ENCODE peak calls at places on chromosome 9, in nine cellular contexts. One of them, this sample, is unnamed.

GRCh38 chr9:2745560-2746380 is 28.5 kb downstream of the KCNV2 start:
- DNase-seq in HCT116: no peak
- DNase-seq in GM23338: no peak
- DNase-seq in K562: no peak
- DNase-seq in A549: no peak
- DNase-seq in HepG2: no peak
- DNase-seq in SK-N-SH: peak
- DNase-seq in Panc1: no peak
- DNase-seq in HL-60: no peak
- DNase-seq in this sample: no peak

GRCh38 chr9:86599565-86599964 is 245.4 kb upstream of the TUT7 start:
- DNase-seq in HCT116: no peak
- DNase-seq in GM23338: no peak
- DNase-seq in K562: no peak
- DNase-seq in A549: no peak
- DNase-seq in HepG2: no peak
- DNase-seq in SK-N-SH: no peak
- DNase-seq in Panc1: no peak
- DNase-seq in HL-60: no peak
- DNase-seq in this sample: no peak

GRCh38 chr9:137194909-137195308 is 5.6 kb downstream of the TPRN start:
- DNase-seq in HCT116: no peak
- DNase-seq in GM23338: no peak
- DNase-seq in K562: no peak
- DNase-seq in A549: no peak
- DNase-seq in HepG2: no peak
- DNase-seq in SK-N-SH: no peak
- DNase-seq in Panc1: no peak
- DNase-seq in HL-60: no peak
- DNase-seq in this sample: no peak

GRCh38 chr9:128022886-128023285 is 42.1 kb upstream of the EEIG1 start:
- DNase-seq in HCT116: no peak
- DNase-seq in GM23338: no peak
- DNase-seq in K562: no peak
- DNase-seq in A549: no peak
- DNase-seq in HepG2: no peak
- DNase-seq in SK-N-SH: peak
- DNase-seq in Panc1: no peak
- DNase-seq in HL-60: no peak
- DNase-seq in this sample: no peak

GRCh38 chr9:81626511-81626910 is 62.8 kb downstream of the TLE1 start:
- DNase-seq in HCT116: peak
- DNase-seq in GM23338: no peak
- DNase-seq in K562: no peak
- DNase-seq in A549: no peak
- DNase-seq in HepG2: peak
- DNase-seq in SK-N-SH: no peak
- DNase-seq in Panc1: peak
- DNase-seq in HL-60: no peak
- DNase-seq in this sample: no peak

GRCh38 chr9:99682870-99683269 is 138.8 kb upstream of the NR4A3 start:
- DNase-seq in HCT116: no peak
- DNase-seq in GM23338: no peak
- DNase-seq in K562: no peak
- DNase-seq in A549: no peak
- DNase-seq in HepG2: no peak
- DNase-seq in SK-N-SH: no peak
- DNase-seq in Panc1: no peak
- DNase-seq in HL-60: peak
- DNase-seq in this sample: no peak

GRCh38 chr9:15249042-15249818 is 57.8 kb downstream of the TTC39B start:
- DNase-seq in HCT116: no peak
- DNase-seq in GM23338: peak
- DNase-seq in K562: no peak
- DNase-seq in A549: no peak
- DNase-seq in HepG2: no peak
- DNase-seq in SK-N-SH: no peak
- DNase-seq in Panc1: no peak
- DNase-seq in HL-60: no peak
- DNase-seq in this sample: no peak

GRCh38 chr9:16152276-16153065 is 599.6 kb downstream of the CCDC171 start:
- DNase-seq in HCT116: no peak
- DNase-seq in GM23338: no peak
- DNase-seq in K562: no peak
- DNase-seq in A549: no peak
- DNase-seq in HepG2: no peak
- DNase-seq in SK-N-SH: no peak
- DNase-seq in Panc1: no peak
- DNase-seq in HL-60: no peak
- DNase-seq in this sample: no peak

GRCh38 chr9:112029921-112030444 is 133.4 kb downstream of the UGCG start:
- DNase-seq in HCT116: no peak
- DNase-seq in GM23338: peak
- DNase-seq in K562: no peak
- DNase-seq in A549: peak
- DNase-seq in HepG2: peak
- DNase-seq in SK-N-SH: no peak
- DNase-seq in Panc1: peak
- DNase-seq in HL-60: no peak
- DNase-seq in this sample: no peak

GRCh38 chr9:96376926-96377874 is 6.3 kb downstream of the SLC35D2 start:
- DNase-seq in HCT116: no peak
- DNase-seq in GM23338: no peak
- DNase-seq in K562: no peak
- DNase-seq in A549: no peak
- DNase-seq in HepG2: peak
- DNase-seq in SK-N-SH: no peak
- DNase-seq in Panc1: no peak
- DNase-seq in HL-60: no peak
- DNase-seq in this sample: no peak

GRCh38 chr9:132182609-132183073 is 20.8 kb downstream of the NTNG2 start:
- DNase-seq in HCT116: no peak
- DNase-seq in GM23338: peak
- DNase-seq in K562: no peak
- DNase-seq in A549: peak
- DNase-seq in HepG2: no peak
- DNase-seq in SK-N-SH: peak
- DNase-seq in Panc1: no peak
- DNase-seq in HL-60: no peak
- DNase-seq in this sample: no peak

GRCh38 chr9:79862921-79863890 is 291.4 kb downstream of the TLE4 start:
- DNase-seq in HCT116: no peak
- DNase-seq in GM23338: no peak
- DNase-seq in K562: no peak
- DNase-seq in A549: no peak
- DNase-seq in HepG2: no peak
- DNase-seq in SK-N-SH: no peak
- DNase-seq in Panc1: no peak
- DNase-seq in HL-60: no peak
- DNase-seq in this sample: no peak

GRCh38 chr9:13728121-13728520 is 448.6 kb upstream of the MPDZ start:
- DNase-seq in HCT116: no peak
- DNase-seq in GM23338: no peak
- DNase-seq in K562: no peak
- DNase-seq in A549: no peak
- DNase-seq in HepG2: no peak
- DNase-seq in SK-N-SH: no peak
- DNase-seq in Panc1: no peak
- DNase-seq in HL-60: no peak
- DNase-seq in this sample: no peak

GRCh38 chr9:109440797-109441287 is 57.3 kb downstream of the PTPN3 start:
- DNase-seq in HCT116: peak
- DNase-seq in GM23338: peak
- DNase-seq in K562: peak
- DNase-seq in A549: peak
- DNase-seq in HepG2: peak
- DNase-seq in SK-N-SH: peak
- DNase-seq in Panc1: peak
- DNase-seq in HL-60: peak
- DNase-seq in this sample: no peak

GRCh38 chr9:132977626-132978450 is 656 bp upstream of the GFI1B start:
- DNase-seq in HCT116: peak
- DNase-seq in GM23338: peak
- DNase-seq in K562: peak
- DNase-seq in A549: peak
- DNase-seq in HepG2: peak
- DNase-seq in SK-N-SH: peak
- DNase-seq in Panc1: peak
- DNase-seq in HL-60: peak
- DNase-seq in this sample: no peak

GRCh38 chr9:135000647-135001245 is 83.0 kb upstream of the FCN1 start:
- DNase-seq in HCT116: peak
- DNase-seq in GM23338: peak
- DNase-seq in K562: no peak
- DNase-seq in A549: peak
- DNase-seq in HepG2: no peak
- DNase-seq in SK-N-SH: no peak
- DNase-seq in Panc1: no peak
- DNase-seq in HL-60: no peak
- DNase-seq in this sample: no peak

GRCh38 chr9:106482733-106483132 is 380.2 kb upstream of the ZNF462 start:
- DNase-seq in HCT116: no peak
- DNase-seq in GM23338: no peak
- DNase-seq in K562: no peak
- DNase-seq in A549: no peak
- DNase-seq in HepG2: no peak
- DNase-seq in SK-N-SH: no peak
- DNase-seq in Panc1: no peak
- DNase-seq in HL-60: peak
- DNase-seq in this sample: no peak
- TF ChIP-seq REST in HCT116: no peak
- TF ChIP-seq REST in GM23338: no peak
- TF ChIP-seq REST in K562: no peak
- TF ChIP-seq REST in A549: no peak
- TF ChIP-seq REST in HepG2: no peak
- TF ChIP-seq REST in SK-N-SH: no peak
- TF ChIP-seq REST in Panc1: no peak
- TF ChIP-seq REST in HL-60: no peak
- TF ChIP-seq REST in this sample: no peak

GRCh38 chr9:130480673-130481072 is 35.9 kb downstream of the ASS1 start:
- DNase-seq in HCT116: no peak
- DNase-seq in GM23338: peak
- DNase-seq in K562: peak
- DNase-seq in A549: peak
- DNase-seq in HepG2: no peak
- DNase-seq in SK-N-SH: no peak
- DNase-seq in Panc1: no peak
- DNase-seq in HL-60: no peak
- DNase-seq in this sample: no peak
- TF ChIP-seq REST in HCT116: no peak
- TF ChIP-seq REST in GM23338: no peak
- TF ChIP-seq REST in K562: no peak
- TF ChIP-seq REST in A549: no peak
- TF ChIP-seq REST in HepG2: no peak
- TF ChIP-seq REST in SK-N-SH: no peak
- TF ChIP-seq REST in Panc1: no peak
- TF ChIP-seq REST in HL-60: no peak
- TF ChIP-seq REST in this sample: no peak

GRCh38 chr9:8732367-8733075 is 932.9 kb upstream of the DMAC1 start:
- DNase-seq in HCT116: no peak
- DNase-seq in GM23338: no peak
- DNase-seq in K562: no peak
- DNase-seq in A549: no peak
- DNase-seq in HepG2: no peak
- DNase-seq in SK-N-SH: no peak
- DNase-seq in Panc1: no peak
- DNase-seq in HL-60: no peak
- DNase-seq in this sample: no peak
- TF ChIP-seq REST in HCT116: no peak
- TF ChIP-seq REST in GM23338: no peak
- TF ChIP-seq REST in K562: no peak
- TF ChIP-seq REST in A549: no peak
- TF ChIP-seq REST in HepG2: no peak
- TF ChIP-seq REST in SK-N-SH: no peak
- TF ChIP-seq REST in Panc1: no peak
- TF ChIP-seq REST in HL-60: no peak
- TF ChIP-seq REST in this sample: no peak

DNA sequence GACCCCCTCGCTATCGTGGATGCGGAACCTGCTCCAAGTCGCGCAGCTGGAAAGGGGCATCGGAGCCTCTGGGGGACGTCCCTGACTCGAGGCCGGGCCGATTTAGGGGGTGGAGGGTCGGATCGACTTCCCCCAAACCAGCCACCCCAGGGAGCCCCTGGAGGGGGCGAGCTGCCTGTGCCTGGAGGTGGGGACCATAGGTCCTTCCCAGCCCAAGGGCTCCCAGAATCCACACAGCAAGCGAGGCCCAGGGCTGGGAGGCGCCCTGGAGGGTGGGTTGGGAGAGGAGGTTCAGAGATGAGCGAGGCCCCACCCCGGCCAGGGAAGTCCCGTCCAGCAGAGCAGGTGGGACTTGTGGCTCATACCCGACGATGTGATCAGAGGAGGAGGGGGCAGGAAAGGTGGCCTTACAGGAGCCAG is 147.6 kb downstream of the GAPVD1 start:
- DNase-seq in HCT116: peak
- DNase-seq in GM23338: peak
- DNase-seq in K562: no peak
- DNase-seq in A549: peak
- DNase-seq in HepG2: no peak
- DNase-seq in SK-N-SH: no peak
- DNase-seq in Panc1: no peak
- DNase-seq in HL-60: no peak
- DNase-seq in this sample: no peak
- TF ChIP-seq REST in HCT116: no peak
- TF ChIP-seq REST in GM23338: no peak
- TF ChIP-seq REST in K562: no peak
- TF ChIP-seq REST in A549: no peak
- TF ChIP-seq REST in HepG2: no peak
- TF ChIP-seq REST in SK-N-SH: no peak
- TF ChIP-seq REST in Panc1: no peak
- TF ChIP-seq REST in HL-60: no peak
- TF ChIP-seq REST in this sample: no peak

DNA sequence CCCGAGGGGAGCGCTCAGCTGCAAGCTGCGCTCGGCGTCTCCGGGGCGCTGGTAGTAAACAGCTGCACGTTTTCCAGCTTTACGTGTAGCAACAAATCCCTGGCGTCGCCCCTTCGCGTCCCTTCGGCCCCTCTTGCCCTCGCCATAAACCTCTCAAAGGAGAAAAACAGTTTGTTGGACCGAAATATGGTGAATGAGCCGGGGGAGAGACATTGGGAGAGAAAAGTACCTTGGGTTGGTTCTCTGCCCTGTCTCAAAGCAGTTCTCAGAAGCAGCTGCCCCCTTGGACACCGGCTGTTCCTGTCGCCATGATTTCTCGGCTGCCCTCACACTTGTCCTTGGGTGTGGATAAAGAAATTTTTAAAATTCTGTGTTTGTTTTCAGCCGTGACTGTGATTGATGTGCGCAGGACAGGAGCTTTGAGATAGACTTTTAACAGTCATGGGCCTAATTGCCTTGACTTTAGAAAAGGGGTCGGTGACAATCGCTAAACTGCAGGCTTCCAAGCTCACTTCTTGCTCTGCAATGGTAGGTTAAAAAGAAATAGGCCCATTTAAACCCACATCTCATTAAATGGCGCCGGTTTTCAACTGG is 765 bp downstream of the RCL1 start:
- DNase-seq in HCT116: no peak
- DNase-seq in GM23338: no peak
- DNase-seq in K562: no peak
- DNase-seq in A549: no peak
- DNase-seq in HepG2: no peak
- DNase-seq in SK-N-SH: no peak
- DNase-seq in Panc1: no peak
- DNase-seq in HL-60: no peak
- DNase-seq in this sample: no peak
- TF ChIP-seq REST in HCT116: no peak
- TF ChIP-seq REST in GM23338: no peak
- TF ChIP-seq REST in K562: no peak
- TF ChIP-seq REST in A549: no peak
- TF ChIP-seq REST in HepG2: no peak
- TF ChIP-seq REST in SK-N-SH: no peak
- TF ChIP-seq REST in Panc1: no peak
- TF ChIP-seq REST in HL-60: no peak
- TF ChIP-seq REST in this sample: no peak

This sample was measured in GM12878.